ENCODE peak calls at places on chromosomes 13 and 19, in eight cellular contexts. H is stimulated activated CD8-positive, alpha-beta memory T cell treated with anti-CD3 and anti-CD28 coated beads, Interleukin-7, amount 100 ng/mL, for 1 hour; X is NCI-H69; A is brain microvascular endothelial cell; S is EH; F is AML-193; C is activated CD4-positive, alpha-beta T cell treated with anti-CD3 and anti-CD28 coated beads, Interleukin-2, amount 50 U/mL, for 1 hour; Y is activated T-helper 1 cell treated with anti-CD3 and anti-CD28 coated beads, Interleukin-12 subunit alpha, Interleukin-12 subunit beta, Interleukin-2, Interleukin-4 antibody, amounts not matched to agents 30 ng/mL and 10 ng/mL and 1 ng/mL, durations not matched to agents 14 hours and 24 hours and 36 hours. J is an unnamed sample.

GRCh38 chr13:111317042-111317550 is 3.3 kb upstream of the TEX29 start:
- DNase-seq in S (no peak), F (no peak), X (no peak), A (no peak), C (no peak), H (no peak), Y (no peak), J (no peak)

GRCh38 chr19:54905908-54906511 is at the start of gene NCR1:
- DNase-seq in X (no peak), A (no peak), F (no peak), C (no peak), H (no peak), Y (no peak), S (no peak), J (no peak)

GRCh38 chr13:24097064-24097463 is 63.5 kb upstream of the SPATA13 start:
- DNase-seq in Y (peak; percentile 7), C (no peak), H (no peak), F (no peak), X (no peak), S (peak; percentile 69), A (no peak), J (no peak)

GRCh38 chr19:3013261-3013725 is 15.8 kb downstream of the TLE2 start:
- DNase-seq in Y (no peak), F (no peak), H (no peak), A (no peak), X (peak; percentile 57), C (no peak), S (no peak), J (no peak)

GRCh38 chr13:44300895-44301638 is 72.6 kb upstream of the SERP2 start:
- DNase-seq in S (peak; percentile 83), X (peak; percentile 86), Y (no peak), C (no peak), F (no peak), H (no peak), A (peak; percentile 61), J (peak; percentile 55)

GRCh38 chr13:24127116-24127631 is 33.3 kb upstream of the SPATA13 start:
- DNase-seq in F (no peak), A (no peak), Y (peak; percentile 5), H (no peak), S (peak; percentile 43), C (no peak), X (peak; percentile 52), J (no peak)

GRCh38 chr13:33953203-33953602 is 135.3 kb downstream of the RFC3 start:
- DNase-seq in F (no peak), H (no peak), A (peak; percentile 55), C (no peak), X (no peak), S (peak; percentile 85), Y (no peak), J (no peak)

GRCh38 chr13:36666482-36667264 is 7.1 kb upstream of the SERTM1 start:
- DNase-seq in F (no peak), S (no peak), Y (no peak), X (peak; percentile 18), A (no peak), H (no peak), C (no peak), J (peak; percentile 91)

GRCh38 chr19:2542341-2543069 is 66.6 kb downstream of the GADD45B start:
- DNase-seq in H (no peak), X (no peak), F (no peak), A (peak; percentile 83), C (no peak), Y (no peak), S (no peak), J (peak; percentile 59)

GRCh38 chr13:108086678-108087077 is 128.7 kb downstream of the LIG4 start:
- DNase-seq in F (no peak), A (peak; percentile 0), Y (no peak), C (no peak), H (no peak), S (no peak), X (peak; percentile 53), J (no peak)

GRCh38 chr19:13986348-13986904 is 19.7 kb downstream of the RFX1 start:
- DNase-seq in A (peak; percentile 80), C (peak; percentile 99), H (peak; percentile 97), X (peak; percentile 92), F (peak; percentile 96), Y (peak; percentile 96), S (peak; percentile 88), J (peak; percentile 56)

GRCh38 chr13:28954810-28955209 is 134.7 kb downstream of the MTUS2 start:
- DNase-seq in Y (no peak), H (no peak), A (no peak), F (no peak), X (no peak), S (no peak), C (no peak), J (no peak)

GRCh38 chr19:10007811-10008211 is 2.5 kb downstream of the COL5A3 start:
- DNase-seq in X (no peak), Y (no peak), H (no peak), C (no peak), S (peak; percentile 94), F (no peak), A (peak; percentile 51), J (no peak)

GRCh38 chr13:24203726-24204295 is 43.3 kb downstream of the SPATA13 start:
- DNase-seq in S (peak; percentile 55), H (no peak), A (no peak), F (peak; percentile 46), C (no peak), X (peak; percentile 17), Y (no peak), J (no peak)